ENCODE peak calls at places on chromosomes 2 and 18, in eight cellular contexts. One of them, this sample, is unnamed. For H3K4me1, the result is how much of the 10 kb centered on the place peaks cover.

GRCh38 chr18:77865853-77866252 is 616.2 kb downstream of the GALR1 start:
- DNase-seq in IMR-90: no peak
- DNase-seq in ovary: no peak
- DNase-seq in A549: no peak
- DNase-seq in right lobe of liver: no peak
- DNase-seq in uterus: no peak
- DNase-seq in body of pancreas: no peak
- DNase-seq in esophagus muscularis mucosa: no peak
- DNase-seq in this sample: no peak

GRCh38 chr2:232013701-232014353 is 52.3 kb downstream of the DIS3L2 start:
- DNase-seq in esophagus muscularis mucosa: no peak
- DNase-seq in right lobe of liver: no peak
- DNase-seq in ovary: no peak
- DNase-seq in IMR-90: peak
- DNase-seq in body of pancreas: no peak
- DNase-seq in uterus: no peak
- DNase-seq in A549: no peak
- DNase-seq in this sample: no peak

GRCh38 chr2:209388416-209389037 is 35.3 kb upstream of the MAP2 start:
- DNase-seq in IMR-90: no peak
- DNase-seq in A549: no peak
- DNase-seq in right lobe of liver: no peak
- DNase-seq in body of pancreas: no peak
- DNase-seq in esophagus muscularis mucosa: no peak
- DNase-seq in uterus: no peak
- DNase-seq in ovary: no peak
- DNase-seq in this sample: no peak

GRCh38 chr18:8602040-8602439 is 7.2 kb upstream of the RAB12 start:
- DNase-seq in uterus: no peak
- DNase-seq in A549: no peak
- DNase-seq in esophagus muscularis mucosa: no peak
- DNase-seq in IMR-90: no peak
- DNase-seq in ovary: no peak
- DNase-seq in right lobe of liver: no peak
- DNase-seq in body of pancreas: no peak
- DNase-seq in this sample: no peak

GRCh38 chr18:32383040-32383819 is 87.5 kb downstream of the GAREM1 start:
- DNase-seq in uterus: no peak
- DNase-seq in A549: peak
- DNase-seq in body of pancreas: peak
- DNase-seq in esophagus muscularis mucosa: no peak
- DNase-seq in ovary: no peak
- DNase-seq in IMR-90: peak
- DNase-seq in right lobe of liver: no peak
- DNase-seq in this sample: no peak

GRCh38 chr2:143452817-143453462 is 323.7 kb downstream of the ARHGAP15 start:
- DNase-seq in IMR-90: no peak
- DNase-seq in esophagus muscularis mucosa: no peak
- DNase-seq in uterus: no peak
- DNase-seq in A549: no peak
- DNase-seq in right lobe of liver: no peak
- DNase-seq in body of pancreas: no peak
- DNase-seq in ovary: no peak
- DNase-seq in this sample: no peak

GRCh38 chr2:31362581-31362980 is 52.0 kb downstream of the XDH start:
- DNase-seq in ovary: no peak
- DNase-seq in esophagus muscularis mucosa: peak
- DNase-seq in A549: no peak
- DNase-seq in right lobe of liver: no peak
- DNase-seq in uterus: no peak
- DNase-seq in body of pancreas: no peak
- DNase-seq in IMR-90: no peak
- DNase-seq in this sample: no peak

GRCh38 chr2:74440378-74441110 is 1.2 kb downstream of the RTKN start:
- DNase-seq in right lobe of liver: peak
- DNase-seq in ovary: peak
- DNase-seq in body of pancreas: peak
- DNase-seq in uterus: peak
- DNase-seq in A549: peak
- DNase-seq in esophagus muscularis mucosa: peak
- DNase-seq in IMR-90: peak
- DNase-seq in this sample: peak

GRCh38 chr2:11955314-11955713 is 208.9 kb downstream of the LPIN1 start:
- DNase-seq in body of pancreas: no peak
- DNase-seq in ovary: no peak
- DNase-seq in A549: no peak
- DNase-seq in IMR-90: peak
- DNase-seq in right lobe of liver: no peak
- DNase-seq in esophagus muscularis mucosa: no peak
- DNase-seq in uterus: no peak
- DNase-seq in this sample: no peak

GRCh38 chr2:203705184-203705583 is 1.3 kb upstream of the CD28 start:
- DNase-seq in uterus: no peak
- DNase-seq in ovary: no peak
- DNase-seq in IMR-90: no peak
- DNase-seq in body of pancreas: no peak
- DNase-seq in esophagus muscularis mucosa: no peak
- DNase-seq in right lobe of liver: no peak
- DNase-seq in A549: no peak
- DNase-seq in this sample: no peak

GRCh38 chr2:85754313-85755095 is 713 bp downstream of the ATOH8 start:
- DNase-seq in ovary: peak
- DNase-seq in IMR-90: peak
- DNase-seq in uterus: peak
- DNase-seq in body of pancreas: peak
- DNase-seq in right lobe of liver: peak
- DNase-seq in esophagus muscularis mucosa: no peak
- DNase-seq in A549: peak
- DNase-seq in this sample: no peak

GRCh38 chr18:36572135-36572856 is 256.5 kb downstream of the TPGS2 start:
- DNase-seq in A549: peak
- DNase-seq in ovary: peak
- DNase-seq in body of pancreas: peak
- DNase-seq in esophagus muscularis mucosa: peak
- DNase-seq in uterus: no peak
- DNase-seq in right lobe of liver: no peak
- DNase-seq in IMR-90: peak
- DNase-seq in this sample: peak

GRCh38 chr2:219430633-219431615 is 3.7 kb upstream of the SPEG start:
- DNase-seq in uterus: no peak
- DNase-seq in esophagus muscularis mucosa: no peak
- DNase-seq in body of pancreas: no peak
- DNase-seq in ovary: no peak
- DNase-seq in A549: peak
- DNase-seq in right lobe of liver: no peak
- DNase-seq in IMR-90: peak
- DNase-seq in this sample: no peak

GRCh38 chr2:53347219-53347618 is 420.4 kb upstream of the CHAC2 start:
- DNase-seq in body of pancreas: no peak
- DNase-seq in IMR-90: no peak
- DNase-seq in esophagus muscularis mucosa: no peak
- DNase-seq in right lobe of liver: no peak
- DNase-seq in ovary: no peak
- DNase-seq in uterus: no peak
- DNase-seq in A549: no peak
- DNase-seq in this sample: no peak

GRCh38 chr2:200756618-200757321 is 54.9 kb upstream of the BZW1 start:
- DNase-seq in ovary: no peak
- DNase-seq in A549: peak
- DNase-seq in esophagus muscularis mucosa: no peak
- DNase-seq in body of pancreas: no peak
- DNase-seq in uterus: no peak
- DNase-seq in IMR-90: peak
- DNase-seq in right lobe of liver: peak
- DNase-seq in this sample: no peak

GRCh38 chr18:62122330-62122729 is 64.5 kb downstream of the PIGN start:
- DNase-seq in ovary: no peak
- DNase-seq in body of pancreas: no peak
- DNase-seq in IMR-90: no peak
- DNase-seq in right lobe of liver: no peak
- DNase-seq in uterus: no peak
- DNase-seq in esophagus muscularis mucosa: no peak
- DNase-seq in A549: no peak
- DNase-seq in this sample: no peak

GRCh38 chr2:207253946-207254345 is 88.2 kb upstream of the KLF7 start:
- DNase-seq in uterus: no peak
- DNase-seq in IMR-90: peak
- DNase-seq in right lobe of liver: no peak
- DNase-seq in A549: peak
- DNase-seq in ovary: no peak
- DNase-seq in esophagus muscularis mucosa: no peak
- DNase-seq in body of pancreas: no peak
- DNase-seq in this sample: no peak

GRCh38 chr2:178205853-178206516 is 11.7 kb downstream of the OSBPL6 start:
- DNase-seq in ovary: no peak
- DNase-seq in esophagus muscularis mucosa: no peak
- DNase-seq in IMR-90: peak
- DNase-seq in uterus: no peak
- DNase-seq in A549: no peak
- DNase-seq in right lobe of liver: no peak
- DNase-seq in body of pancreas: no peak
- DNase-seq in this sample: no peak

GRCh38 chr2:139556789-139557188 is 776.6 kb upstream of the NXPH2 start:
- DNase-seq in ovary: no peak
- DNase-seq in right lobe of liver: no peak
- DNase-seq in IMR-90: no peak
- DNase-seq in body of pancreas: no peak
- DNase-seq in A549: no peak
- DNase-seq in esophagus muscularis mucosa: no peak
- DNase-seq in uterus: no peak
- DNase-seq in this sample: no peak

GRCh38 chr2:231223458-231223970 is 25.1 kb downstream of the ARMC9 start:
- DNase-seq in body of pancreas: no peak
- DNase-seq in IMR-90: peak
- DNase-seq in A549: no peak
- DNase-seq in right lobe of liver: no peak
- DNase-seq in ovary: no peak
- DNase-seq in uterus: no peak
- DNase-seq in esophagus muscularis mucosa: no peak
- DNase-seq in this sample: no peak

GRCh38 chr2:177239934-177240600 is 24.5 kb downstream of the NFE2L2 start:
- DNase-seq in right lobe of liver: no peak
- DNase-seq in esophagus muscularis mucosa: no peak
- DNase-seq in IMR-90: peak
- DNase-seq in uterus: no peak
- DNase-seq in body of pancreas: no peak
- DNase-seq in ovary: no peak
- DNase-seq in A549: peak
- DNase-seq in this sample: no peak

GRCh38 chr18:12299862-12300261 is 8.2 kb upstream of the TUBB6 start:
- DNase-seq in IMR-90: no peak
- DNase-seq in body of pancreas: no peak
- DNase-seq in A549: no peak
- DNase-seq in right lobe of liver: no peak
- DNase-seq in uterus: no peak
- DNase-seq in esophagus muscularis mucosa: no peak
- DNase-seq in ovary: no peak
- DNase-seq in this sample: no peak

GRCh38 chr2:656676-657075 is 20.5 kb downstream of the TMEM18 start:
- DNase-seq in esophagus muscularis mucosa: no peak
- DNase-seq in ovary: no peak
- DNase-seq in right lobe of liver: no peak
- DNase-seq in A549: no peak
- DNase-seq in IMR-90: no peak
- DNase-seq in body of pancreas: no peak
- DNase-seq in uterus: no peak
- DNase-seq in this sample: no peak

GRCh38 chr2:181461056-181461630 is 4.0 kb downstream of the ITGA4 start:
- DNase-seq in right lobe of liver: no peak
- DNase-seq in esophagus muscularis mucosa: no peak
- DNase-seq in ovary: no peak
- DNase-seq in A549: no peak
- DNase-seq in IMR-90: no peak
- DNase-seq in uterus: no peak
- DNase-seq in body of pancreas: no peak
- DNase-seq in this sample: no peak
- TF ChIP-seq POLR2A in right lobe of liver: no peak
- TF ChIP-seq POLR2A in esophagus muscularis mucosa: no peak
- TF ChIP-seq POLR2A in ovary: no peak
- TF ChIP-seq POLR2A in A549: no peak
- TF ChIP-seq POLR2A in IMR-90: no peak
- TF ChIP-seq POLR2A in uterus: no peak
- TF ChIP-seq POLR2A in body of pancreas: no peak
- TF ChIP-seq POLR2A in this sample: no peak

GRCh38 chr2:66696374-66696773 is 261.4 kb downstream of the MEIS1 start:
- DNase-seq in A549: no peak
- DNase-seq in esophagus muscularis mucosa: no peak
- DNase-seq in right lobe of liver: no peak
- DNase-seq in body of pancreas: no peak
- DNase-seq in IMR-90: no peak
- DNase-seq in ovary: no peak
- DNase-seq in uterus: peak
- DNase-seq in this sample: no peak
- H3K4me1 ChIP-seq in A549: under half
- H3K4me1 ChIP-seq in esophagus muscularis mucosa: under half
- H3K4me1 ChIP-seq in right lobe of liver: under half
- H3K4me1 ChIP-seq in body of pancreas: under half
- H3K4me1 ChIP-seq in IMR-90: under half
- H3K4me1 ChIP-seq in ovary: under half
- H3K4me1 ChIP-seq in uterus: under half
- H3K4me1 ChIP-seq in this sample: under half

DNA sequence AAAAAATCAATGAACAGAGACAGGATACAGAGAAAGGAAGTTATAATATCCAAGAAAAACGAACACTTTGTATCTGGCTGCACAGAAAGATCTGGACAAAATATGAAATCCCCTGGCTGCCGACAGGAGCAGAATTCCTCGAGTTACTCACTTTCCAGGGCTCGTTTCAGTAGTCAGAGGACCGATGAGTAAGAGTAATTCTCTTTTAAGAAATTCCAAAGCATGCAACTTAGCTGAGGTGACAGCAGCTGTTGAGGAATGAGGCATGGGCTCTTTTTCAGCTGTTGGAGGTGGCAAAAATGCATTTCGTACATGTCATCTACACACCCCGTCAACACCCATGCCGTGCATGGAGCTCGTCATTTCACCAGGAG is 210.7 kb upstream of the SMIM21 start:
- DNase-seq in IMR-90: peak
- DNase-seq in esophagus muscularis mucosa: peak
- DNase-seq in A549: no peak
- DNase-seq in right lobe of liver: no peak
- DNase-seq in ovary: no peak
- DNase-seq in uterus: no peak
- DNase-seq in body of pancreas: no peak
- DNase-seq in this sample: peak
- H3K27ac ChIP-seq in IMR-90: peak
- H3K27ac ChIP-seq in esophagus muscularis mucosa: peak
- H3K27ac ChIP-seq in A549: no peak
- H3K27ac ChIP-seq in right lobe of liver: no peak
- H3K27ac ChIP-seq in ovary: no peak
- H3K27ac ChIP-seq in uterus: peak
- H3K27ac ChIP-seq in body of pancreas: no peak
- H3K27ac ChIP-seq in this sample: no peak

DNA sequence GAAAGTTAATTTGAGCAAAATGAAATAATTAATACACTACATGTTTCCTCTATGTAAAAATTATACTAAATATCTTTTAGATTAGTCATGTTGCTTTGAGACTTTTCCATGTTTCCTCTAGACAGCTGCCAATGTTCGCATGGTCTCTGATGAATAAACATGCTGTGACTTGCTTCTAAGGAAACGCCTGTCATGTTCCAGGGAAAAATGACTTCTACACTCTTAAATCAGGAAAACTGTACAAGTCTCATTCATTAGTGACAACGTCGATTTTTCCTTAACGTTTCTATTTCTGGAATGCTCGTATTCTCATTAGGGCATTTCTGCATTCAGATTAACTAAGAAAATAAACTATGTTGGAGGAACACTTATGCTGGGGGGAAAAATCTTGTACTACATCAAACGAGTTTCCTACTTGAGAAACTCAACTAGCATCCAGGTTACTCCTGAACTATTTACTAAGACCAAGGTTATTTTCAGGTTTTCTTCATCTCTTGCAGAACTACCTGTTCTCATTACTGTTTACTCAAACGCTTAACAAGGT is 1.6 kb downstream of the COBLL1 start:
- DNase-seq in A549: no peak
- DNase-seq in body of pancreas: peak
- DNase-seq in esophagus muscularis mucosa: no peak
- DNase-seq in IMR-90: peak
- DNase-seq in ovary: no peak
- DNase-seq in uterus: no peak
- DNase-seq in right lobe of liver: no peak
- DNase-seq in this sample: no peak
- TF ChIP-seq POLR2A in A549: no peak
- TF ChIP-seq POLR2A in body of pancreas: no peak
- TF ChIP-seq POLR2A in esophagus muscularis mucosa: no peak
- TF ChIP-seq POLR2A in IMR-90: no peak
- TF ChIP-seq POLR2A in ovary: no peak
- TF ChIP-seq POLR2A in uterus: no peak
- TF ChIP-seq POLR2A in right lobe of liver: no peak
- TF ChIP-seq POLR2A in this sample: no peak